ENCODE peak calls at places on chromosomes 12 and 14, in ten cellular contexts. F is AG08395; G is NCI-H1694; H is ascending aorta; E is stimulated activated CD4-positive, alpha-beta T cell treated with anti-CD3 and anti-CD28 coated beads, Interleukin-1b, Interleukin-23, amount 100 ng/mL, for 4 hours; D is stimulated activated CD8-positive, alpha-beta memory T cell treated with anti-CD3 and anti-CD28 coated beads, Interleukin-15, amount 100 ng/mL, for 1 hour; O is SK-N-SH; T is tibial nerve; I is AG04449; Y is GM04504. L is an unnamed sample.

GRCh38 chr14:34649344-34649743 is 19.4 kb upstream of the SNX6 start:
- DNase-seq in E (no peak), T (no peak), F (peak; percentile 48), G (no peak), D (no peak), H (no peak), Y (peak; percentile 78), I (peak; percentile 85), O (no peak), L (no peak)

GRCh38 chr14:94904636-94905035 is 134.7 kb upstream of the GSC start:
- DNase-seq in O (no peak), F (peak; percentile 86), G (no peak), D (no peak), E (no peak), H (no peak), I (peak; percentile 46), T (no peak), Y (peak; percentile 12), L (no peak)

GRCh38 chr14:71103662-71104484 is 196.6 kb downstream of the PCNX1 start:
- DNase-seq in F (peak; percentile 72), E (no peak), Y (peak; percentile 30), O (peak; percentile 46), I (no peak), D (no peak), T (peak; percentile 59), H (no peak), G (peak; percentile 85), L (no peak)

GRCh38 chr14:51609987-51610283 is 41.8 kb upstream of the FRMD6 start:
- DNase-seq in F (no peak), O (no peak), D (no peak), Y (no peak), I (no peak), E (no peak), G (no peak), T (no peak), H (no peak), L (no peak)

GRCh38 chr14:60331201-60332045 is 82.4 kb downstream of the PPM1A start:
- DNase-seq in I (no peak), D (peak; percentile 65), H (no peak), E (peak; percentile 73), G (peak; percentile 87), T (peak; percentile 64), Y (peak; percentile 5), F (peak; percentile 45), O (peak; percentile 73), L (peak; percentile 80)

GRCh38 chr12:1122803-1123202 is 131.8 kb downstream of the ERC1 start:
- DNase-seq in Y (no peak), O (peak; percentile 11), I (no peak), D (peak; percentile 20), E (peak; percentile 12), F (no peak), T (no peak), H (no peak), G (no peak), L (no peak)

GRCh38 chr12:116121453-116121871 is 156.0 kb downstream of the MED13L start:
- DNase-seq in D (no peak), T (no peak), E (no peak), F (peak; percentile 12), H (no peak), Y (no peak), G (no peak), O (no peak), I (no peak), L (no peak)

GRCh38 chr12:120066341-120066740 is 50.2 kb downstream of the RAB35 start:
- DNase-seq in D (no peak), E (no peak), H (no peak), F (no peak), Y (no peak), O (no peak), I (no peak), G (no peak), T (no peak), L (no peak)

GRCh38 chr12:65922077-65922476 is 97.8 kb downstream of the HMGA2 start:
- DNase-seq in T (no peak), H (no peak), O (no peak), F (no peak), G (no peak), E (no peak), D (no peak), I (no peak), Y (no peak), L (no peak)

GRCh38 chr12:129693731-129694130 is 210.1 kb downstream of the TMEM132D start:
- DNase-seq in T (no peak), E (no peak), F (no peak), H (no peak), D (no peak), I (no peak), Y (no peak), O (no peak), G (no peak), L (no peak)

GRCh38 chr12:17949558-17950141 is 140.3 kb downstream of the RERGL start:
- DNase-seq in E (no peak), G (no peak), H (no peak), O (no peak), I (no peak), Y (no peak), T (no peak), D (no peak), F (no peak), L (no peak)

L was measured in memory B cell.